ENCODE peak calls at places on chromosomes 12 and 14, in four cellular contexts. N is GM23338, Z is foreskin keratinocyte, F is astrocyte of the spinal cord. B is an unnamed sample.
A peak's percentile ranks its signal among the peaks of the same experiment; 100 is the strongest.

GRCh38 chr14:22657861-22658260 is 13.7 kb upstream of the OR6J1 start:
- DNase-seq in N (peak; percentile 17), Z (no peak), F (peak; percentile 70), B (peak; percentile 36)

GRCh38 chr12:11862794-11863193 is 207.9 kb upstream of the BCL2L14 start:
- DNase-seq in N (no peak), Z (no peak), F (peak; percentile 65), B (peak; percentile 14)

GRCh38 chr12:41531147-41531829 is 343.2 kb downstream of the PDZRN4 start:
- DNase-seq in N (no peak), Z (no peak), F (no peak), B (no peak)

GRCh38 chr12:75747572-75747995 is 236.2 kb upstream of the KRR1 start:
- DNase-seq in N (no peak), Z (peak; percentile 75), F (peak; percentile 83), B (no peak)

GRCh38 chr14:105490572-105491365 is at the start of gene TEDC1:
- DNase-seq in N (peak; percentile 99), Z (peak; percentile 100), F (peak; percentile 100), B (peak; percentile 98)

GRCh38 chr12:124390442-124391116 is 95.7 kb downstream of the RFLNA start:
- DNase-seq in N (no peak), Z (no peak), F (peak; percentile 73), B (peak; percentile 72)

GRCh38 chr12:22578328-22578727 is 34.0 kb upstream of the C2CD5 start:
- DNase-seq in N (peak; percentile 16), Z (no peak), F (no peak), B (no peak)

GRCh38 chr14:32414808-32415255 is 85.7 kb downstream of the AKAP6 start:
- DNase-seq in N (no peak), Z (no peak), F (no peak), B (no peak)

GRCh38 chr14:52043690-52044089 is 25.2 kb downstream of the NID2 start:
- DNase-seq in N (peak; percentile 75), Z (no peak), F (no peak), B (peak; percentile 23)

GRCh38 chr12:117284160-117284559 is 77.3 kb downstream of the NOS1 start:
- DNase-seq in N (no peak), Z (no peak), F (no peak), B (no peak)

GRCh38 chr12:9039397-9039977 is 50.1 kb downstream of the KLRG1 start:
- DNase-seq in N (peak; percentile 79), Z (no peak), F (peak; percentile 44), B (peak; percentile 75)
- TF ChIP-seq CTCF in N (peak; percentile 77), Z (peak; percentile 79), F (peak; percentile 68), B (peak; percentile 71)

DNA sequence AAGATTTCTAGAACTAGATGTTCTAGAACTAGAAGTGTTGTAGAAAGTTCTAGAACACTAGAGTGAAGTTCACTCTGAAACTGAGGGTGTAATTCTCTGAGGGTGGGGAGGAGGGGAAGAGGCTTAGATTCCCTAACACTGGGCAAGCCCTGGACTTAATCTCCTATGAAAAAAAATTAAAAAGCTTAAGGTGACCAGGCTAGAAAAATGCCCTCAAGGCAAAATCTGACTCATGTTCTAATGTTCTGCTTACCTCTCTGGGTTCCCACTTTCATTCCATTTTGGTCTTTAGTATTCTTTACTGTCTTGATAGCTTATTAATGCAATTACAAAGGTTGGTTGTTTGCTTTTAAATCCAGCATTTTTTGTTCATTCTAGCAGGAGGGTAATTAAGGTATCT is 101.5 kb downstream of the KICS2 start:
- DNase-seq in N (no peak), Z (peak; percentile 13), F (no peak), B (no peak)
- TF ChIP-seq CTCF in N (no peak), Z (no peak), F (no peak), B (no peak)

GRCh38 chr12:93020998-93021597 is 92.0 kb upstream of the EEA1 start:
- DNase-seq in N (no peak), Z (no peak), F (no peak), B (no peak)

GRCh38 chr12:93020225-93020997 is 91.3 kb upstream of the EEA1 start:
- DNase-seq in N (no peak), Z (peak; percentile 9), F (no peak), B (no peak)

GRCh38 chr12:93029091-93029490 is 100.0 kb upstream of the EEA1 start:
- DNase-seq in N (no peak), Z (no peak), F (no peak), B (no peak)

GRCh38 chr12:93022603-93023340 is 93.7 kb upstream of the EEA1 start:
- DNase-seq in N (no peak), Z (no peak), F (peak; percentile 50), B (no peak)

DNA sequence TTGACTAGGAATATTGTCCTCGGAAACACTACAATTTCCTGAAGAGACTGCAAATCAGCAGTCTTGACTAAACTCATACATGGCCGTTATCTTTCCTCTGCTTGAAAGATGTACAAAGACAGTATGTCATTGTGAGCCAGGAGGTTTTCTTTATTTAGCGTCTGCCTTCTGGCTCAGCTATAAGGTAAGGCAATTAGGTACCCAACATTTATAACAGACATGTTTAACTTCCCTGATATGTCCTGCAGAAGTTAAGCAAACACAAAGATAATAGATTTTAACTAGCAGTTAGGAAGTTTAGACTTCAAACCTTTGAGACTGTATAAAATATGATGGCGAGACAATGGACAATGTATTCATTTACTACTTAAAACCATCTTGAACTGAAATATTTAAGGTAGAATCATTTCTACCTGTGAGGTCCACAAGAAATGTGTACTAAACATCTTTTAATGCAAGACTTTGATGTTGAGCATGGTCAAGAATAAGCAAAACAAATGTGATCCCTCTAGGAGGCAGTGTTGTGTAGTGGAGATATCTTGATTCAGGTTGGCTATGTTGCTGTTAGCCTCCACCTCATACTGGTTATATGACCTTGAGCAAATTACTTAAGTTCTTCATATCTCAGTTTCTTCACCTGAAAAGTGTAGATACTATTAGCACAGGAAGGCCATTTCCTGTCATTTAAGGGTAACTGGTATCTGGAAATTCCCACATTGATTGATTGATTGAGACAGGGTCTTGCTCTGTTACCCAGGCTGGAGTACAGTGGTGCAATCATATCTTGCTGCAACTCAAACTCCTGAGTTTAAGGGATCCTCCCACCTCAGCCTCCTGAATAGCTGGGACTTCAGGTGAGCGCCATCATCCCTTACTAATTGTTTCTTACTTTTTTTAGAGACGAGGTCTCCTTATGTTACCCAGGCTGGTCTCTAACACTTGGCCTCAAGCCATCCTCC is 96.3 kb upstream of the EEA1 start:
- DNase-seq in N (peak; percentile 69), Z (peak; percentile 10), F (peak; percentile 76), B (peak; percentile 52)
- TF ChIP-seq CTCF in N (peak; percentile 84), Z (peak; percentile 85), F (peak; percentile 61), B (peak; percentile 39)

DNA sequence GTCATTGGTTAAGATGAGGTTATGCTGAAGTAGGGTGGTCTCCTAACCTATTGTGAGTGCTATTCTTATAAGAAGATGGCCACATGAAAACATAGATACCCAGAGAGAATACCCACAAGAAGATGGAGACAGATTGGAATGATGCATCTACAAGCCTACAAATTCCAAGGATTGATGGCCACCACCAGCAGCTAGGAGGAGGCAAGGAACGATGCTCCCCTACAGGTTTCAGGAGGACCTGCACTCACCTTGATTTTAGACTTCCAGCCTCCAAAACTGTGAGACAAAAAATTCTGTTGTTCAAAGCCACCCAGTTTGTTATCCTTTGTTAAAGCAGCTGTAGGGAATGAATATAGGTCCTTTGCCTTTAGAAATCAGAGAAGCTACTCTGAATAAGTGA is 227.4 kb downstream of the NEDD1 start:
- DNase-seq in N (peak; percentile 57), Z (no peak), F (no peak), B (no peak)
- TF ChIP-seq CTCF in N (peak; percentile 44), Z (no peak), F (no peak), B (no peak)

GRCh38 chr12:49283541-49284429 is 11.2 kb upstream of the PRPH start:
- DNase-seq in N (peak; percentile 47), Z (no peak), F (no peak), B (no peak)
- TF ChIP-seq CTCF in N (peak; percentile 33), Z (peak; percentile 34), F (peak; percentile 30), B (no peak)

DNA sequence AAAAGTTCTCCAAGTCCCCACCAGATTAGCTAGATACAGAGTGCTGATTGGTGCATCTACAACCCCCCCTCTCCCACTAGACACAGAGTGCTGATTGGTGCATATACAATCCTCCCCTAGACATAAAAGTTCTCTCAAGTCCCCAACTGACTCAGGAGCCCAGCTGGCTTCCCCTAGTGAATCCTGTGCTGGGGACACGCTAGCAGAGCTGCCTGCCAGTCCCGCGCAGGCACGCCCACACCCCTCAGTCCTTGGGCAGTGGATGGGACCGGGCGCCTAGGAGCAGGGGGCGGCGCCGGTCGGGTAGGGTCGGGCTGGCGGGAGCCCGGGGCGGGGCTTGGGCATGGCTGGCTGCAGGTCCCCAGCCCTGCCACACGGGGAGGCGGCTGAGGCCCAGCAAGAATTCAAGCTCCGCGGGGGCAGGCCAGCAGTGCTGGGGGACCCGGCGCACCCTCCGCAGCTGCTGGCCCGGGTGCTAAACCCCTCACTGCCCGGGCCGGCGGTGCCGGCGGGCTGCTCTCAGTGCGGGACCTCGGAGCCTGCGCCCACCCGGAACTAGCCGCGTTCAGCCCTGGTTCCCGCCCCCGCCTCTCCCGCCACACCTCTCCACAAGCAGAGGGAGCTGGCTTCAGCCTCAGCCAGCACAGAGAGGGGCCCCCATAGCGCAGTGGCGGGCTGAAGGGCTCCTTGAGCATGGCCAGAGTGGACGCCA is 64.3 kb upstream of the DDHD1 start:
- DNase-seq in N (peak; percentile 95), Z (peak; percentile 15), F (peak; percentile 52), B (peak; percentile 80)
- TF ChIP-seq CTCF in N (peak; percentile 28), Z (peak; percentile 67), F (peak; percentile 38), B (peak; percentile 24)

DNA sequence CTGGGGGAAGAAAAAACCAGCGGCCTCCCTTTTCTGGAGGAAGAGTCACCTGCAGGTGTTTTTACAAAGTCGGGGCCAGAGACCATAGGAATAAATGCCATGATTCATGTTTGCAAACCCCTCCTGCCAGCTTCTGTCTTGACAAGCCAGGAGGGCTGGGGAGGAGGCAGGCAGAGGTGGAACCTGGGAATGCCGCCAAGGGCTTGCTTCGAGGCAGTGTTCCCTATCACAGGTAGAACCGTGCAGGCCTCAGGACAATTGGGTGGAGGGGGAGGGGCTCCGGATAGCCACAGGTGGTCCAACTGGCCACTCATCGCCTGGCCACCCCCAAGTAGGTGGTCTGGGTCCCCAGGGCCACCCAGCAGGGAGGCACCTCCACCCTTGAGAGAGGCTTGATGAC is 14.2 kb upstream of the DLK1 start:
- DNase-seq in N (no peak), Z (peak; percentile 67), F (no peak), B (no peak)
- TF ChIP-seq CTCF in N (no peak), Z (no peak), F (no peak), B (no peak)

GRCh38 chr14:79254069-79254775 is 957.1 kb downstream of the DIO2 start:
- DNase-seq in N (no peak), Z (no peak), F (peak; percentile 66), B (no peak)

GRCh38 chr14:79251278-79251677 is 960.0 kb downstream of the DIO2 start:
- DNase-seq in N (no peak), Z (no peak), F (no peak), B (no peak)

GRCh38 chr14:79253576-79253975 is 957.7 kb downstream of the DIO2 start:
- DNase-seq in N (no peak), Z (no peak), F (no peak), B (no peak)

GRCh38 chr14:79260406-79260805 is 950.9 kb downstream of the DIO2 start:
- DNase-seq in N (no peak), Z (no peak), F (no peak), B (no peak)

DNA sequence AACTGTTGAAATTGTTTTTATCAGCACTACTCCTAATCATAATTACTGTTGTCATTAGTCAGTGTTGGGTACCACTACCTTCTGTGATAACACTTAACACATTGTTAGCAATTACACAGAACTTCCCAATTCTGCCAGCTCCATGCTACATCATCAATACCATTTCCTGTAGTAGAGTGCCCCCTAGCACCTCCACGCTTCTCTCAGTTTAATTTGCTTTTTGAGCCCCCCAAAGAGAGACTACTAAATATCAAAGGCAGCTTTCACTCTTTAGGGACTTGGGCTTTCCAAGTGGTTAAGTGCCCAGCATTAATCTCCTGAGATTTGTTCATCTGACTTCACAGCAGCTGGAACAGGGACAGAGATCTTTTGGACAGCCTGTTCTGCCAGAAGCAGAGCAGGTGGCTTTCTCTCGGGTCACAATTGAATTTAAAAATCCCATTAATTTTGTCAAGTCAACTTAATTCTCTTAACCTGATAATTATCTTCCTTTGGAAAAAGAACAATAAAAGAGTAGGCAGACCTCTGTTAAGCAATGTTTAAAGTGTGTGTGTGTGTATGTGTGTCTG is 954.9 kb downstream of the DIO2 start:
- DNase-seq in N (peak; percentile 16), Z (no peak), F (no peak), B (no peak)
- TF ChIP-seq CTCF in N (peak; percentile 61), Z (peak; percentile 27), F (no peak), B (no peak)